ENCODE peak calls at places on chromosomes 5 and 9, in ten cellular contexts. One of them, this sample, is unnamed.

GRCh38 chr9:105508530-105508929 is 49.4 kb upstream of the FKTN start:
- DNase-seq in foreskin fibroblast: no peak
- DNase-seq in erythroblast: no peak
- DNase-seq in ELF-1: no peak
- DNase-seq in NCI-H748 treated with DMSO at 0.1 percent for 48 hours: no peak
- DNase-seq in T-cell: no peak
- DNase-seq in psoas muscle: no peak
- DNase-seq in GM12865: no peak
- DNase-seq in HFFc6: no peak
- DNase-seq in stimulated activated naive B cell treated with anti-CD40 and anti-IgM and Interleukin-4, amounts not matched to agents 10 μg/mL and 1 μg/mL and 100 μg/mL, for 72 hours: no peak
- DNase-seq in this sample: no peak

GRCh38 chr9:36136894-36137391 is 410 bp downstream of the GLIPR2 start:
- DNase-seq in NCI-H748 treated with DMSO at 0.1 percent for 48 hours: no peak
- DNase-seq in psoas muscle: no peak
- DNase-seq in foreskin fibroblast: peak; percentile 47
- DNase-seq in stimulated activated naive B cell treated with anti-CD40 and anti-IgM and Interleukin-4, amounts not matched to agents 10 μg/mL and 1 μg/mL and 100 μg/mL, for 72 hours: no peak
- DNase-seq in T-cell: no peak
- DNase-seq in erythroblast: no peak
- DNase-seq in GM12865: no peak
- DNase-seq in ELF-1: peak; percentile 54
- DNase-seq in HFFc6: no peak
- DNase-seq in this sample: peak; percentile 16

GRCh38 chr9:130707225-130707976 is 13.8 kb downstream of the EXOSC2 start:
- DNase-seq in psoas muscle: peak; percentile 61
- DNase-seq in erythroblast: peak; percentile 79
- DNase-seq in stimulated activated naive B cell treated with anti-CD40 and anti-IgM and Interleukin-4, amounts not matched to agents 10 μg/mL and 1 μg/mL and 100 μg/mL, for 72 hours: peak; percentile 25
- DNase-seq in HFFc6: peak; percentile 34
- DNase-seq in ELF-1: peak; percentile 52
- DNase-seq in foreskin fibroblast: peak; percentile 83
- DNase-seq in NCI-H748 treated with DMSO at 0.1 percent for 48 hours: peak; percentile 52
- DNase-seq in T-cell: peak; percentile 73
- DNase-seq in GM12865: peak; percentile 80
- DNase-seq in this sample: peak; percentile 65

GRCh38 chr9:95129651-95130291 is 187.7 kb downstream of the FANCC start:
- DNase-seq in T-cell: no peak
- DNase-seq in GM12865: no peak
- DNase-seq in ELF-1: peak; percentile 54
- DNase-seq in HFFc6: no peak
- DNase-seq in psoas muscle: no peak
- DNase-seq in stimulated activated naive B cell treated with anti-CD40 and anti-IgM and Interleukin-4, amounts not matched to agents 10 μg/mL and 1 μg/mL and 100 μg/mL, for 72 hours: no peak
- DNase-seq in erythroblast: no peak
- DNase-seq in foreskin fibroblast: no peak
- DNase-seq in NCI-H748 treated with DMSO at 0.1 percent for 48 hours: peak; percentile 66
- DNase-seq in this sample: no peak

GRCh38 chr5:112418412-112419049 is 546 bp downstream of the EPB41L4A start:
- DNase-seq in foreskin fibroblast: no peak
- DNase-seq in ELF-1: peak; percentile 55
- DNase-seq in erythroblast: peak; percentile 49
- DNase-seq in psoas muscle: no peak
- DNase-seq in T-cell: no peak
- DNase-seq in stimulated activated naive B cell treated with anti-CD40 and anti-IgM and Interleukin-4, amounts not matched to agents 10 μg/mL and 1 μg/mL and 100 μg/mL, for 72 hours: no peak
- DNase-seq in NCI-H748 treated with DMSO at 0.1 percent for 48 hours: no peak
- DNase-seq in HFFc6: no peak
- DNase-seq in GM12865: no peak
- DNase-seq in this sample: no peak

GRCh38 chr5:125717209-125717608 is 706.0 kb upstream of the GRAMD2B start:
- DNase-seq in erythroblast: no peak
- DNase-seq in ELF-1: peak; percentile 10
- DNase-seq in T-cell: no peak
- DNase-seq in GM12865: no peak
- DNase-seq in NCI-H748 treated with DMSO at 0.1 percent for 48 hours: no peak
- DNase-seq in stimulated activated naive B cell treated with anti-CD40 and anti-IgM and Interleukin-4, amounts not matched to agents 10 μg/mL and 1 μg/mL and 100 μg/mL, for 72 hours: no peak
- DNase-seq in foreskin fibroblast: peak; percentile 85
- DNase-seq in HFFc6: no peak
- DNase-seq in psoas muscle: no peak
- DNase-seq in this sample: no peak

GRCh38 chr9:95726756-95727155 is 148.7 kb upstream of the ERCC6L2 start:
- DNase-seq in foreskin fibroblast: peak; percentile 70
- DNase-seq in ELF-1: no peak
- DNase-seq in erythroblast: peak; percentile 26
- DNase-seq in psoas muscle: no peak
- DNase-seq in HFFc6: peak; percentile 65
- DNase-seq in NCI-H748 treated with DMSO at 0.1 percent for 48 hours: peak; percentile 61
- DNase-seq in stimulated activated naive B cell treated with anti-CD40 and anti-IgM and Interleukin-4, amounts not matched to agents 10 μg/mL and 1 μg/mL and 100 μg/mL, for 72 hours: no peak
- DNase-seq in GM12865: peak; percentile 31
- DNase-seq in T-cell: no peak
- DNase-seq in this sample: peak; percentile 69

GRCh38 chr9:123784513-123784912 is 145.4 kb downstream of the DENND1A start:
- DNase-seq in GM12865: no peak
- DNase-seq in erythroblast: no peak
- DNase-seq in NCI-H748 treated with DMSO at 0.1 percent for 48 hours: no peak
- DNase-seq in foreskin fibroblast: peak; percentile 89
- DNase-seq in stimulated activated naive B cell treated with anti-CD40 and anti-IgM and Interleukin-4, amounts not matched to agents 10 μg/mL and 1 μg/mL and 100 μg/mL, for 72 hours: no peak
- DNase-seq in psoas muscle: no peak
- DNase-seq in T-cell: no peak
- DNase-seq in HFFc6: peak; percentile 66
- DNase-seq in ELF-1: no peak
- DNase-seq in this sample: no peak

GRCh38 chr5:6784481-6784880 is 71.2 kb downstream of the TENT4A start:
- DNase-seq in NCI-H748 treated with DMSO at 0.1 percent for 48 hours: no peak
- DNase-seq in psoas muscle: no peak
- DNase-seq in ELF-1: no peak
- DNase-seq in foreskin fibroblast: no peak
- DNase-seq in GM12865: no peak
- DNase-seq in stimulated activated naive B cell treated with anti-CD40 and anti-IgM and Interleukin-4, amounts not matched to agents 10 μg/mL and 1 μg/mL and 100 μg/mL, for 72 hours: no peak
- DNase-seq in erythroblast: no peak
- DNase-seq in T-cell: no peak
- DNase-seq in HFFc6: no peak
- DNase-seq in this sample: no peak

GRCh38 chr9:78777747-78778146 is 480.8 kb downstream of the PSAT1 start:
- DNase-seq in erythroblast: no peak
- DNase-seq in psoas muscle: no peak
- DNase-seq in stimulated activated naive B cell treated with anti-CD40 and anti-IgM and Interleukin-4, amounts not matched to agents 10 μg/mL and 1 μg/mL and 100 μg/mL, for 72 hours: no peak
- DNase-seq in T-cell: no peak
- DNase-seq in ELF-1: no peak
- DNase-seq in HFFc6: no peak
- DNase-seq in NCI-H748 treated with DMSO at 0.1 percent for 48 hours: no peak
- DNase-seq in foreskin fibroblast: no peak
- DNase-seq in GM12865: no peak
- DNase-seq in this sample: no peak

GRCh38 chr5:142783601-142784291 is 13.6 kb downstream of the ARHGAP26 start:
- DNase-seq in GM12865: peak; percentile 47
- DNase-seq in foreskin fibroblast: peak; percentile 63
- DNase-seq in HFFc6: no peak
- DNase-seq in erythroblast: no peak
- DNase-seq in stimulated activated naive B cell treated with anti-CD40 and anti-IgM and Interleukin-4, amounts not matched to agents 10 μg/mL and 1 μg/mL and 100 μg/mL, for 72 hours: no peak
- DNase-seq in T-cell: peak; percentile 30
- DNase-seq in NCI-H748 treated with DMSO at 0.1 percent for 48 hours: no peak
- DNase-seq in psoas muscle: peak; percentile 57
- DNase-seq in ELF-1: no peak
- DNase-seq in this sample: no peak

GRCh38 chr5:157596449-157596848 is 20.9 kb upstream of the ADAM19 start:
- DNase-seq in T-cell: no peak
- DNase-seq in psoas muscle: no peak
- DNase-seq in HFFc6: no peak
- DNase-seq in foreskin fibroblast: no peak
- DNase-seq in GM12865: peak; percentile 95
- DNase-seq in erythroblast: no peak
- DNase-seq in NCI-H748 treated with DMSO at 0.1 percent for 48 hours: no peak
- DNase-seq in stimulated activated naive B cell treated with anti-CD40 and anti-IgM and Interleukin-4, amounts not matched to agents 10 μg/mL and 1 μg/mL and 100 μg/mL, for 72 hours: peak; percentile 78
- DNase-seq in ELF-1: no peak
- DNase-seq in this sample: no peak

GRCh38 chr5:134140530-134141201 is 26.2 kb downstream of the TCF7 start:
- DNase-seq in psoas muscle: peak; percentile 72
- DNase-seq in foreskin fibroblast: peak; percentile 84
- DNase-seq in ELF-1: peak; percentile 90
- DNase-seq in T-cell: no peak
- DNase-seq in erythroblast: peak; percentile 89
- DNase-seq in stimulated activated naive B cell treated with anti-CD40 and anti-IgM and Interleukin-4, amounts not matched to agents 10 μg/mL and 1 μg/mL and 100 μg/mL, for 72 hours: peak; percentile 44
- DNase-seq in NCI-H748 treated with DMSO at 0.1 percent for 48 hours: peak; percentile 7
- DNase-seq in GM12865: peak; percentile 86
- DNase-seq in HFFc6: peak; percentile 70
- DNase-seq in this sample: peak; percentile 94

GRCh38 chr9:98442541-98442940 is 187.1 kb upstream of the TBC1D2 start:
- DNase-seq in erythroblast: no peak
- DNase-seq in psoas muscle: no peak
- DNase-seq in foreskin fibroblast: no peak
- DNase-seq in HFFc6: no peak
- DNase-seq in NCI-H748 treated with DMSO at 0.1 percent for 48 hours: no peak
- DNase-seq in stimulated activated naive B cell treated with anti-CD40 and anti-IgM and Interleukin-4, amounts not matched to agents 10 μg/mL and 1 μg/mL and 100 μg/mL, for 72 hours: no peak
- DNase-seq in T-cell: no peak
- DNase-seq in ELF-1: no peak
- DNase-seq in GM12865: no peak
- DNase-seq in this sample: peak; percentile 7

GRCh38 chr5:16894236-16895057 is 41.6 kb downstream of the MYO10 start:
- DNase-seq in GM12865: no peak
- DNase-seq in foreskin fibroblast: peak; percentile 74
- DNase-seq in NCI-H748 treated with DMSO at 0.1 percent for 48 hours: peak; percentile 99
- DNase-seq in HFFc6: peak; percentile 85
- DNase-seq in T-cell: no peak
- DNase-seq in ELF-1: peak; percentile 84
- DNase-seq in stimulated activated naive B cell treated with anti-CD40 and anti-IgM and Interleukin-4, amounts not matched to agents 10 μg/mL and 1 μg/mL and 100 μg/mL, for 72 hours: no peak
- DNase-seq in psoas muscle: no peak
- DNase-seq in erythroblast: no peak
- DNase-seq in this sample: no peak

GRCh38 chr5:72618699-72619098 is 111.5 kb upstream of the ZNF366 start:
- DNase-seq in T-cell: no peak
- DNase-seq in NCI-H748 treated with DMSO at 0.1 percent for 48 hours: no peak
- DNase-seq in foreskin fibroblast: peak; percentile 82
- DNase-seq in stimulated activated naive B cell treated with anti-CD40 and anti-IgM and Interleukin-4, amounts not matched to agents 10 μg/mL and 1 μg/mL and 100 μg/mL, for 72 hours: no peak
- DNase-seq in ELF-1: no peak
- DNase-seq in HFFc6: peak; percentile 21
- DNase-seq in psoas muscle: no peak
- DNase-seq in erythroblast: no peak
- DNase-seq in GM12865: no peak
- DNase-seq in this sample: peak; percentile 28

GRCh38 chr5:131974956-131975726 is 29.7 kb upstream of the MEIKIN start:
- DNase-seq in GM12865: no peak
- DNase-seq in ELF-1: no peak
- DNase-seq in NCI-H748 treated with DMSO at 0.1 percent for 48 hours: no peak
- DNase-seq in stimulated activated naive B cell treated with anti-CD40 and anti-IgM and Interleukin-4, amounts not matched to agents 10 μg/mL and 1 μg/mL and 100 μg/mL, for 72 hours: no peak
- DNase-seq in HFFc6: no peak
- DNase-seq in erythroblast: no peak
- DNase-seq in foreskin fibroblast: no peak
- DNase-seq in T-cell: peak; percentile 30
- DNase-seq in psoas muscle: no peak
- DNase-seq in this sample: no peak

GRCh38 chr5:25060575-25060974 is 415.8 kb upstream of the CDH10 start:
- DNase-seq in ELF-1: no peak
- DNase-seq in GM12865: no peak
- DNase-seq in T-cell: no peak
- DNase-seq in foreskin fibroblast: no peak
- DNase-seq in stimulated activated naive B cell treated with anti-CD40 and anti-IgM and Interleukin-4, amounts not matched to agents 10 μg/mL and 1 μg/mL and 100 μg/mL, for 72 hours: no peak
- DNase-seq in NCI-H748 treated with DMSO at 0.1 percent for 48 hours: no peak
- DNase-seq in HFFc6: no peak
- DNase-seq in erythroblast: no peak
- DNase-seq in psoas muscle: no peak
- DNase-seq in this sample: peak; percentile 7

GRCh38 chr5:179051784-179052183 is 8.4 kb upstream of the ZNF354C start:
- DNase-seq in ELF-1: peak; percentile 4
- DNase-seq in foreskin fibroblast: no peak
- DNase-seq in psoas muscle: no peak
- DNase-seq in T-cell: no peak
- DNase-seq in stimulated activated naive B cell treated with anti-CD40 and anti-IgM and Interleukin-4, amounts not matched to agents 10 μg/mL and 1 μg/mL and 100 μg/mL, for 72 hours: no peak
- DNase-seq in HFFc6: no peak
- DNase-seq in GM12865: no peak
- DNase-seq in NCI-H748 treated with DMSO at 0.1 percent for 48 hours: no peak
- DNase-seq in erythroblast: no peak
- DNase-seq in this sample: no peak

GRCh38 chr5:149141957-149142851 is 911 bp downstream of the ABLIM3 start:
- DNase-seq in psoas muscle: peak; percentile 56
- DNase-seq in foreskin fibroblast: peak; percentile 72
- DNase-seq in ELF-1: peak; percentile 55
- DNase-seq in HFFc6: no peak
- DNase-seq in stimulated activated naive B cell treated with anti-CD40 and anti-IgM and Interleukin-4, amounts not matched to agents 10 μg/mL and 1 μg/mL and 100 μg/mL, for 72 hours: no peak
- DNase-seq in NCI-H748 treated with DMSO at 0.1 percent for 48 hours: no peak
- DNase-seq in erythroblast: no peak
- DNase-seq in GM12865: no peak
- DNase-seq in T-cell: no peak
- DNase-seq in this sample: no peak

GRCh38 chr5:37005946-37006540 is 129.5 kb downstream of the NIPBL start:
- DNase-seq in foreskin fibroblast: peak; percentile 25
- DNase-seq in ELF-1: no peak
- DNase-seq in NCI-H748 treated with DMSO at 0.1 percent for 48 hours: peak; percentile 39
- DNase-seq in erythroblast: peak; percentile 30
- DNase-seq in HFFc6: peak; percentile 14
- DNase-seq in psoas muscle: no peak
- DNase-seq in T-cell: no peak
- DNase-seq in GM12865: peak; percentile 28
- DNase-seq in stimulated activated naive B cell treated with anti-CD40 and anti-IgM and Interleukin-4, amounts not matched to agents 10 μg/mL and 1 μg/mL and 100 μg/mL, for 72 hours: no peak
- DNase-seq in this sample: peak; percentile 58

GRCh38 chr5:68251386-68251785 is 35.8 kb downstream of the PIK3R1 start:
- DNase-seq in psoas muscle: no peak
- DNase-seq in erythroblast: no peak
- DNase-seq in HFFc6: no peak
- DNase-seq in T-cell: peak; percentile 51
- DNase-seq in stimulated activated naive B cell treated with anti-CD40 and anti-IgM and Interleukin-4, amounts not matched to agents 10 μg/mL and 1 μg/mL and 100 μg/mL, for 72 hours: no peak
- DNase-seq in foreskin fibroblast: peak; percentile 62
- DNase-seq in NCI-H748 treated with DMSO at 0.1 percent for 48 hours: no peak
- DNase-seq in ELF-1: peak; percentile 23
- DNase-seq in GM12865: peak; percentile 13
- DNase-seq in this sample: no peak

GRCh38 chr5:13939647-13940046 is 4.8 kb downstream of the DNAH5 start:
- DNase-seq in HFFc6: no peak
- DNase-seq in stimulated activated naive B cell treated with anti-CD40 and anti-IgM and Interleukin-4, amounts not matched to agents 10 μg/mL and 1 μg/mL and 100 μg/mL, for 72 hours: no peak
- DNase-seq in GM12865: no peak
- DNase-seq in ELF-1: no peak
- DNase-seq in foreskin fibroblast: no peak
- DNase-seq in T-cell: no peak
- DNase-seq in NCI-H748 treated with DMSO at 0.1 percent for 48 hours: peak; percentile 44
- DNase-seq in erythroblast: no peak
- DNase-seq in psoas muscle: no peak
- DNase-seq in this sample: no peak

GRCh38 chr5:38453506-38453905 is 102.9 kb downstream of the LIFR start:
- DNase-seq in erythroblast: no peak
- DNase-seq in stimulated activated naive B cell treated with anti-CD40 and anti-IgM and Interleukin-4, amounts not matched to agents 10 μg/mL and 1 μg/mL and 100 μg/mL, for 72 hours: peak; percentile 63
- DNase-seq in GM12865: peak; percentile 92
- DNase-seq in psoas muscle: no peak
- DNase-seq in ELF-1: no peak
- DNase-seq in HFFc6: no peak
- DNase-seq in T-cell: peak; percentile 49
- DNase-seq in foreskin fibroblast: no peak
- DNase-seq in NCI-H748 treated with DMSO at 0.1 percent for 48 hours: no peak
- DNase-seq in this sample: peak; percentile 72

GRCh38 chr5:131749138-131749537 is 47.7 kb downstream of the FNIP1 start:
- DNase-seq in ELF-1: no peak
- DNase-seq in psoas muscle: no peak
- DNase-seq in erythroblast: peak; percentile 28
- DNase-seq in stimulated activated naive B cell treated with anti-CD40 and anti-IgM and Interleukin-4, amounts not matched to agents 10 μg/mL and 1 μg/mL and 100 μg/mL, for 72 hours: no peak
- DNase-seq in GM12865: no peak
- DNase-seq in HFFc6: peak; percentile 37
- DNase-seq in T-cell: no peak
- DNase-seq in NCI-H748 treated with DMSO at 0.1 percent for 48 hours: no peak
- DNase-seq in foreskin fibroblast: peak; percentile 70
- DNase-seq in this sample: no peak

GRCh38 chr5:78587775-78588291 is 60.7 kb downstream of the LHFPL2 start:
- DNase-seq in erythroblast: peak; percentile 99
- DNase-seq in ELF-1: no peak
- DNase-seq in HFFc6: peak; percentile 35
- DNase-seq in foreskin fibroblast: peak; percentile 86
- DNase-seq in psoas muscle: peak; percentile 67
- DNase-seq in stimulated activated naive B cell treated with anti-CD40 and anti-IgM and Interleukin-4, amounts not matched to agents 10 μg/mL and 1 μg/mL and 100 μg/mL, for 72 hours: no peak
- DNase-seq in T-cell: no peak
- DNase-seq in GM12865: no peak
- DNase-seq in NCI-H748 treated with DMSO at 0.1 percent for 48 hours: no peak
- DNase-seq in this sample: peak; percentile 96

GRCh38 chr5:30100929-30101328 is 1092.6 kb upstream of the CDH6 start:
- DNase-seq in psoas muscle: no peak
- DNase-seq in foreskin fibroblast: no peak
- DNase-seq in GM12865: no peak
- DNase-seq in ELF-1: no peak
- DNase-seq in erythroblast: no peak
- DNase-seq in T-cell: no peak
- DNase-seq in stimulated activated naive B cell treated with anti-CD40 and anti-IgM and Interleukin-4, amounts not matched to agents 10 μg/mL and 1 μg/mL and 100 μg/mL, for 72 hours: no peak
- DNase-seq in NCI-H748 treated with DMSO at 0.1 percent for 48 hours: peak; percentile 94
- DNase-seq in HFFc6: no peak
- DNase-seq in this sample: no peak

GRCh38 chr5:86118542-86118941 is 499.2 kb upstream of the COX7C start:
- DNase-seq in NCI-H748 treated with DMSO at 0.1 percent for 48 hours: no peak
- DNase-seq in erythroblast: peak; percentile 3
- DNase-seq in stimulated activated naive B cell treated with anti-CD40 and anti-IgM and Interleukin-4, amounts not matched to agents 10 μg/mL and 1 μg/mL and 100 μg/mL, for 72 hours: no peak
- DNase-seq in HFFc6: no peak
- DNase-seq in GM12865: peak; percentile 1
- DNase-seq in foreskin fibroblast: no peak
- DNase-seq in psoas muscle: no peak
- DNase-seq in T-cell: no peak
- DNase-seq in ELF-1: no peak
- DNase-seq in this sample: peak; percentile 50